ENCODE peak calls at places on chromosomes 2 and 18, in ten cellular contexts. One of them, this sample, is unnamed.

GRCh38 chr2:3293221-3293620 is 84.4 kb downstream of the EIPR1 start:
- DNase-seq in cardiac muscle cell: no peak
- DNase-seq in SK-N-SH: peak; percentile 66
- DNase-seq in lung: no peak
- DNase-seq in stomach: peak; percentile 9
- DNase-seq in heart left ventricle: no peak
- DNase-seq in right lobe of liver: peak; percentile 11
- DNase-seq in right atrium auricular region: no peak
- DNase-seq in heart right ventricle: no peak
- DNase-seq in endodermal cell: no peak
- DNase-seq in this sample: peak; percentile 43

GRCh38 chr2:177665948-177666347 is 273.4 kb downstream of the AGPS start:
- DNase-seq in heart right ventricle: no peak
- DNase-seq in stomach: no peak
- DNase-seq in heart left ventricle: no peak
- DNase-seq in cardiac muscle cell: no peak
- DNase-seq in SK-N-SH: no peak
- DNase-seq in endodermal cell: no peak
- DNase-seq in right lobe of liver: no peak
- DNase-seq in lung: no peak
- DNase-seq in right atrium auricular region: no peak
- DNase-seq in this sample: no peak

GRCh38 chr2:223580951-223581350 is 21.2 kb downstream of the SCG2 start:
- DNase-seq in right atrium auricular region: no peak
- DNase-seq in SK-N-SH: peak; percentile 26
- DNase-seq in heart left ventricle: no peak
- DNase-seq in stomach: no peak
- DNase-seq in heart right ventricle: no peak
- DNase-seq in cardiac muscle cell: peak; percentile 32
- DNase-seq in right lobe of liver: no peak
- DNase-seq in lung: no peak
- DNase-seq in endodermal cell: no peak
- DNase-seq in this sample: peak; percentile 5

GRCh38 chr2:62461707-62462106 is 44.3 kb downstream of the TMEM17 start:
- DNase-seq in heart right ventricle: no peak
- DNase-seq in heart left ventricle: peak; percentile 54
- DNase-seq in endodermal cell: no peak
- DNase-seq in right atrium auricular region: no peak
- DNase-seq in lung: no peak
- DNase-seq in SK-N-SH: no peak
- DNase-seq in stomach: no peak
- DNase-seq in right lobe of liver: peak; percentile 92
- DNase-seq in cardiac muscle cell: no peak
- DNase-seq in this sample: peak; percentile 77

GRCh38 chr18:67525328-67526110 is 9.0 kb upstream of the DSEL start:
- DNase-seq in cardiac muscle cell: peak; percentile 17
- DNase-seq in lung: peak; percentile 76
- DNase-seq in stomach: peak; percentile 68
- DNase-seq in heart right ventricle: peak; percentile 59
- DNase-seq in right lobe of liver: peak; percentile 53
- DNase-seq in endodermal cell: peak; percentile 68
- DNase-seq in SK-N-SH: no peak
- DNase-seq in right atrium auricular region: peak; percentile 72
- DNase-seq in heart left ventricle: peak; percentile 60
- DNase-seq in this sample: peak; percentile 75

GRCh38 chr2:223008936-223009335 is 43.1 kb upstream of the KCNE4 start:
- DNase-seq in endodermal cell: no peak
- DNase-seq in heart right ventricle: no peak
- DNase-seq in right lobe of liver: no peak
- DNase-seq in stomach: no peak
- DNase-seq in heart left ventricle: no peak
- DNase-seq in lung: no peak
- DNase-seq in SK-N-SH: no peak
- DNase-seq in cardiac muscle cell: no peak
- DNase-seq in right atrium auricular region: no peak
- DNase-seq in this sample: no peak

GRCh38 chr2:47119001-47119400 is 36.1 kb downstream of the STPG4 start:
- DNase-seq in cardiac muscle cell: no peak
- DNase-seq in right lobe of liver: no peak
- DNase-seq in heart left ventricle: no peak
- DNase-seq in endodermal cell: no peak
- DNase-seq in heart right ventricle: no peak
- DNase-seq in lung: no peak
- DNase-seq in SK-N-SH: no peak
- DNase-seq in stomach: no peak
- DNase-seq in right atrium auricular region: no peak
- DNase-seq in this sample: no peak

GRCh38 chr2:98464772-98465310 is 20.2 kb downstream of the INPP4A start:
- DNase-seq in right atrium auricular region: no peak
- DNase-seq in lung: no peak
- DNase-seq in stomach: no peak
- DNase-seq in right lobe of liver: no peak
- DNase-seq in endodermal cell: no peak
- DNase-seq in cardiac muscle cell: no peak
- DNase-seq in heart left ventricle: no peak
- DNase-seq in heart right ventricle: no peak
- DNase-seq in SK-N-SH: no peak
- DNase-seq in this sample: no peak

GRCh38 chr2:11305958-11306357 is 38.5 kb downstream of the ROCK2 start:
- DNase-seq in endodermal cell: no peak
- DNase-seq in right atrium auricular region: no peak
- DNase-seq in lung: no peak
- DNase-seq in cardiac muscle cell: no peak
- DNase-seq in SK-N-SH: no peak
- DNase-seq in stomach: no peak
- DNase-seq in heart right ventricle: no peak
- DNase-seq in right lobe of liver: no peak
- DNase-seq in heart left ventricle: no peak
- DNase-seq in this sample: no peak

GRCh38 chr2:174617120-174617519 is 19.5 kb upstream of the WIPF1 start:
- DNase-seq in right atrium auricular region: no peak
- DNase-seq in stomach: no peak
- DNase-seq in heart right ventricle: no peak
- DNase-seq in SK-N-SH: no peak
- DNase-seq in lung: no peak
- DNase-seq in cardiac muscle cell: no peak
- DNase-seq in right lobe of liver: no peak
- DNase-seq in endodermal cell: no peak
- DNase-seq in heart left ventricle: no peak
- DNase-seq in this sample: no peak

GRCh38 chr2:53787911-53788289 is 1.1 kb downstream of the ERLEC1 start:
- DNase-seq in right atrium auricular region: no peak
- DNase-seq in right lobe of liver: no peak
- DNase-seq in stomach: no peak
- DNase-seq in endodermal cell: no peak
- DNase-seq in heart left ventricle: no peak
- DNase-seq in cardiac muscle cell: no peak
- DNase-seq in SK-N-SH: no peak
- DNase-seq in heart right ventricle: no peak
- DNase-seq in lung: no peak
- DNase-seq in this sample: no peak

GRCh38 chr18:30556112-30556511 is 486.4 kb downstream of the DSC3 start:
- DNase-seq in stomach: no peak
- DNase-seq in cardiac muscle cell: no peak
- DNase-seq in right lobe of liver: no peak
- DNase-seq in lung: no peak
- DNase-seq in heart left ventricle: no peak
- DNase-seq in right atrium auricular region: no peak
- DNase-seq in heart right ventricle: no peak
- DNase-seq in endodermal cell: no peak
- DNase-seq in SK-N-SH: no peak
- DNase-seq in this sample: no peak

GRCh38 chr2:27212626-27213471 is 781 bp upstream of the SLC5A6 start:
- DNase-seq in heart left ventricle: no peak
- DNase-seq in right atrium auricular region: no peak
- DNase-seq in endodermal cell: no peak
- DNase-seq in cardiac muscle cell: peak; percentile 9
- DNase-seq in lung: no peak
- DNase-seq in stomach: no peak
- DNase-seq in heart right ventricle: no peak
- DNase-seq in SK-N-SH: peak; percentile 70
- DNase-seq in right lobe of liver: peak; percentile 37
- DNase-seq in this sample: no peak

DNA sequence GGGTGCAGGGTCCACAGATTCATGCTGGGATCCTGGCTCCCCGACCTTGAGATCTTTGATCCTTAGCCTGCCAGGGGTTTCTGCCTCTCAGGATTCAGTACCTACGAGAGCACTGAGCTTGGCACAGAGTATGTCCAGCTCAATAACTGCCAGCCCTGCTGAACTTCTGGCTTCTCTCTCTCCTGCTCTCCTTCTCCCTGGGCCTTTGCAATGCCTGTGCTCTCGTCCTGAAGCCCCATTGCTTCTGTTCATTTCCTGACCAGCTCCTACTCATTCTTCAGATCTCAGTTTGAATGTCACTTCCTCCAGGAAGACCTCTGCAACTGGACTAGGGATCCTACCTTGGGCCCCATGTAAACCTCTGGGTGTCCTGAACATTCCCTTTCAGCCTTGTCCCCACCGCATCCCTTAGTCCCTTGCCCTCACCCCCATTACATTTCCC is 113.8 kb upstream of the HAAO start:
- DNase-seq in heart right ventricle: no peak
- DNase-seq in stomach: no peak
- DNase-seq in right atrium auricular region: no peak
- DNase-seq in heart left ventricle: no peak
- DNase-seq in SK-N-SH: no peak
- DNase-seq in lung: no peak
- DNase-seq in cardiac muscle cell: no peak
- DNase-seq in endodermal cell: no peak
- DNase-seq in right lobe of liver: no peak
- DNase-seq in this sample: no peak
- H3K4me1 ChIP-seq in heart right ventricle: peaks cover 53% of the 10 kb centered on the region
- H3K4me1 ChIP-seq in stomach: peaks cover 50% of the 10 kb centered on the region
- H3K4me1 ChIP-seq in right atrium auricular region: no peaks in the 10 kb centered on the region
- H3K4me1 ChIP-seq in heart left ventricle: peaks cover 72% of the 10 kb centered on the region
- H3K4me1 ChIP-seq in SK-N-SH: peaks cover 40% of the 10 kb centered on the region
- H3K4me1 ChIP-seq in lung: peaks cover 44% of the 10 kb centered on the region
- H3K4me1 ChIP-seq in cardiac muscle cell: peaks cover 18% of the 10 kb centered on the region
- H3K4me1 ChIP-seq in endodermal cell: peaks cover 19% of the 10 kb centered on the region
- H3K4me1 ChIP-seq in right lobe of liver: no peaks in the 10 kb centered on the region
- H3K4me1 ChIP-seq in this sample: peaks cover 21% of the 10 kb centered on the region

GRCh38 chr2:106843910-106844250 is 42.1 kb downstream of the ST6GAL2 start:
- DNase-seq in heart right ventricle: no peak
- DNase-seq in right lobe of liver: no peak
- DNase-seq in SK-N-SH: peak; percentile 37
- DNase-seq in heart left ventricle: no peak
- DNase-seq in right atrium auricular region: no peak
- DNase-seq in endodermal cell: no peak
- DNase-seq in stomach: no peak
- DNase-seq in cardiac muscle cell: no peak
- DNase-seq in lung: no peak
- DNase-seq in this sample: no peak
- H3K27ac ChIP-seq in heart right ventricle: no peak overlapping the region
- H3K27ac ChIP-seq in right lobe of liver: no peak overlapping the region
- H3K27ac ChIP-seq in SK-N-SH: no peak overlapping the region
- H3K27ac ChIP-seq in heart left ventricle: no peak overlapping the region
- H3K27ac ChIP-seq in right atrium auricular region: no peak overlapping the region
- H3K27ac ChIP-seq in endodermal cell: no peak overlapping the region
- H3K27ac ChIP-seq in stomach: no peak overlapping the region
- H3K27ac ChIP-seq in cardiac muscle cell: no peak overlapping the region
- H3K27ac ChIP-seq in lung: no peak overlapping the region
- H3K27ac ChIP-seq in this sample: no peak overlapping the region

DNA sequence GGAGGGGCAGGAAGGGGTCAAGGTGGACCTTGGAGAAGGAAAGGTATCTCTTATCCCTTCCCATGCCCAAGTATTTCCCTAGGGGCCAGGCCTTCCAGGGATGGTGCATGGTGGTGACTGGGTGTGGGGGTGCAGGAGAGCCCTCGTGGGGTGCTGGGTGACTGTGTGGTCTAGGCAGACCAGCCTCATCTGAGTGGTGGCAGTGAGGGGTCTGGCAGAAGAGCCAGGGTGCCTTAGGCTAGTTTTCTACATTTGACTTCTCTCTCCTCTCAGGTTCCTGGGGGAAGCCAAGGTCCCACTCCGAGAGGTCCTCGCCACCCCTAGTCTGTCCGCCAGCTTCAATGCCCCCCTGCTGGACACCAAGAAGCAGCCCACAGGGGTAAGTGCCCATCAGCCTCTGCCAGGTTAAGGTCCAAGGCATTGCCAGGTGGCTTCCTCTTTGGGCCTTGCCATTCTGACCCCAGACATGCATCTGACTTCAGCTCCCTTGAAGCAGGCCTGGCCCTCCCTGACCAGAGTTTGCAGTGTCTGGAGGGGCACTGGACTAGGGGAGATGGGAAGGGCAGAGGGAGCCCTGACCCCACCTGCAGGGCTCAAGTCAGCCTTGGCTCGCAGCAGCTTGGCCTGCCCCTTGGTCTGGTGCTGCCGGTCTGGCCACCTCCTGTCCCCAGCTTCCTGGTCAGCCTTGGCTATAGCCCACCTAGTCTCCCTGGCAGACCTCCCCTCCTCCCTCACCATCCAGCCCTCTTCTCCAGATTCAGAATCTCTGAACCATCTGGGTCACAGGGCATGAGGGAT is 49.8 kb downstream of the DYSF start:
- DNase-seq in heart right ventricle: no peak
- DNase-seq in lung: no peak
- DNase-seq in heart left ventricle: no peak
- DNase-seq in cardiac muscle cell: no peak
- DNase-seq in right atrium auricular region: no peak
- DNase-seq in SK-N-SH: no peak
- DNase-seq in right lobe of liver: no peak
- DNase-seq in endodermal cell: peak; percentile 12
- DNase-seq in stomach: no peak
- DNase-seq in this sample: no peak
- H3K4me3 ChIP-seq in heart right ventricle: no peak overlapping the region
- H3K4me3 ChIP-seq in lung: no peak overlapping the region
- H3K4me3 ChIP-seq in heart left ventricle: no peak overlapping the region
- H3K4me3 ChIP-seq in cardiac muscle cell: no peak overlapping the region
- H3K4me3 ChIP-seq in right atrium auricular region: no peak overlapping the region
- H3K4me3 ChIP-seq in SK-N-SH: no peak overlapping the region
- H3K4me3 ChIP-seq in right lobe of liver: no peak overlapping the region
- H3K4me3 ChIP-seq in endodermal cell: no peak overlapping the region
- H3K4me3 ChIP-seq in stomach: no peak overlapping the region
- H3K4me3 ChIP-seq in this sample: no peak overlapping the region

DNA sequence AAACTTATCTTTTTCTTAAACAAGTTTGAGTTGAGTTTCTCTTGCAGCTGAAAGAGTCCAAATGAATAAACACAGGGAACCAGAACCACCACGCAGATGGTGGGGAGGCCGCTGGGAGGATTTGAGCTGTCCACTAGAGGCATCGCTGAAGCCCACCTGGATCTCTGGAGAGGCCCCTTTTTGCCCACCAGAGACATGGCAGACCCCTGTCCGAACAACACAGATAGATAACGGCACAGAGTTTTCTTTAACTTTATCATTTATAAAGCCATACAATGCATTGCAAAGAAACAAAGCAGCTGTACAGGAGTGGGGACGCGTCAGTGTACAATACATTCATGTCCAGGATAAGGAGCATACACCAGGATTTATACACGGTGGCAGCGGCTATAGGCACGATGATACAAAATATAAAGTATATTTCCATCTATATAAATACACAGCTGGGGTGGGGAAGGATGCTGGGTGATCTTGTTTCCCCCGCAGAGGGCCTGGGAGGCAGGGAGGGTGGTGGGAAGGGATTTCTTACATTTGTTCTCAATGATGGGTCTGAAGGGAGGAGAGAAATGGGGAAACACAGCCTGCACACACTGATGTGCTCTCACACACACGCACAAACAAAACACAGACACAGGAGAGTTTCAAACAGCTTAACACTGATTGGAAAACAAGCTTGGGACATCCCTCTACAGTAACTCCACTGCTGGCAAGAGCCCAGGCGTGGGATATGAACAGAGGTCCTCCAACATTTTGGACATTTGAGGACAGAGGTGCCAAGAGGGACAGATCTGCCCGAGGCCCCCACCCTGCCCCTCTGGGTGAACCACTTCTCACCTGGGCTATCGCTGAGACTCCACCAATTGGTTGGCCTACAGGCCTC is 203.0 kb downstream of the TNS1 start:
- DNase-seq in SK-N-SH: peak; percentile 6
- DNase-seq in right atrium auricular region: peak; percentile 59
- DNase-seq in cardiac muscle cell: no peak
- DNase-seq in heart left ventricle: no peak
- DNase-seq in endodermal cell: peak; percentile 19
- DNase-seq in stomach: peak; percentile 9
- DNase-seq in heart right ventricle: peak; percentile 2
- DNase-seq in lung: peak; percentile 27
- DNase-seq in right lobe of liver: no peak
- DNase-seq in this sample: no peak
- H3K4me1 ChIP-seq in SK-N-SH: peaks cover 16% of the 10 kb centered on the region
- H3K4me1 ChIP-seq in right atrium auricular region: no peaks in the 10 kb centered on the region
- H3K4me1 ChIP-seq in cardiac muscle cell: peaks cover 1% of the 10 kb centered on the region
- H3K4me1 ChIP-seq in heart left ventricle: peaks cover 73% of the 10 kb centered on the region
- H3K4me1 ChIP-seq in endodermal cell: no peaks in the 10 kb centered on the region
- H3K4me1 ChIP-seq in stomach: no peaks in the 10 kb centered on the region
- H3K4me1 ChIP-seq in heart right ventricle: peaks cover 10% of the 10 kb centered on the region
- H3K4me1 ChIP-seq in lung: peaks cover 3% of the 10 kb centered on the region
- H3K4me1 ChIP-seq in right lobe of liver: no peaks in the 10 kb centered on the region
- H3K4me1 ChIP-seq in this sample: peaks cover 4% of the 10 kb centered on the region

This sample was measured in thyroid gland.